ENCODE peak calls at places on chromosomes 6 and 20, in ten cellular contexts. A, G, D, P, F, S, N, W, H and Q are unnamed samples.
A peak's percentile ranks its signal among the peaks of the same experiment; 100 is the strongest.

GRCh38 chr6:122789078-122789861 is at the start of gene SMPDL3A:
- DNase-seq in H (peak; percentile 70), G (peak; percentile 81), D (peak; percentile 75), W (peak; percentile 88), F (peak; percentile 41), A (peak; percentile 96), S (peak; percentile 91), N (no peak), P (peak; percentile 82), Q (peak; percentile 74)

GRCh38 chr6:46419576-46420002 is 71.7 kb downstream of the RCAN2 start:
- DNase-seq in G (peak; percentile 38), P (peak; percentile 30), A (peak; percentile 85), W (peak; percentile 84), N (no peak), H (peak; percentile 32), D (no peak), S (no peak), F (peak; percentile 39), Q (no peak)

GRCh38 chr20:17878069-17878911 is 90.3 kb downstream of the SNX5 start:
- DNase-seq in N (no peak), A (no peak), D (no peak), P (no peak), G (no peak), H (no peak), S (no peak), W (no peak), F (no peak), Q (no peak)

GRCh38 chr6:139395891-139396299 is 21.4 kb upstream of the CITED2 start:
- DNase-seq in G (peak; percentile 36), D (no peak), P (no peak), H (no peak), W (no peak), F (no peak), S (no peak), A (no peak), N (no peak), Q (no peak)

GRCh38 chr20:56515657-56516381 is 8.7 kb upstream of the FAM209A start:
- DNase-seq in F (no peak), H (no peak), S (no peak), A (peak; percentile 37), G (no peak), W (peak; percentile 14), N (no peak), D (no peak), P (no peak), Q (no peak)

GRCh38 chr20:60968853-60969720 is 283.0 kb upstream of the CDH4 start:
- DNase-seq in N (no peak), A (no peak), P (no peak), H (no peak), F (no peak), S (no peak), G (no peak), D (no peak), W (no peak), Q (no peak)

GRCh38 chr20:51711426-51711825 is 56.8 kb downstream of the ATP9A start:
- DNase-seq in G (no peak), A (no peak), H (no peak), F (no peak), N (no peak), P (no peak), W (no peak), S (no peak), D (no peak), Q (no peak)

GRCh38 chr20:56781108-56781739 is 152.1 kb downstream of the TFAP2C start:
- DNase-seq in W (peak; percentile 17), A (peak; percentile 77), S (peak; percentile 47), H (no peak), N (no peak), F (no peak), P (no peak), G (no peak), D (no peak), Q (no peak)

GRCh38 chr20:23082846-23083552 is 3.1 kb downstream of the CD93 start:
- DNase-seq in H (no peak), G (peak; percentile 40), F (no peak), P (peak; percentile 65), N (no peak), D (no peak), W (no peak), A (no peak), S (no peak), Q (no peak)

GRCh38 chr6:66508433-66508832 is 801.4 kb upstream of the EYS start:
- DNase-seq in G (no peak), N (no peak), A (peak; percentile 68), H (no peak), P (no peak), D (no peak), S (no peak), F (no peak), W (no peak), Q (peak; percentile 70)

GRCh38 chr6:135411339-135411738 is 86.2 kb downstream of the AHI1 start:
- DNase-seq in A (no peak), F (no peak), S (no peak), N (no peak), H (no peak), P (no peak), W (no peak), G (no peak), D (no peak), Q (no peak)

GRCh38 chr20:51563597-51564332 is 21.2 kb upstream of the NFATC2 start:
- DNase-seq in F (peak; percentile 35), D (peak; percentile 42), P (peak; percentile 21), G (peak; percentile 73), H (no peak), N (no peak), W (peak; percentile 87), A (peak; percentile 88), S (peak; percentile 76), Q (peak; percentile 51)

GRCh38 chr20:51188941-51189340 is 166.0 kb upstream of the KCNG1 start:
- DNase-seq in P (no peak), H (no peak), F (no peak), W (no peak), D (no peak), N (no peak), S (no peak), G (no peak), A (no peak), Q (no peak)

GRCh38 chr20:37353285-37353849 is 7.4 kb downstream of the SRC start:
- DNase-seq in H (no peak), G (no peak), S (no peak), N (no peak), P (no peak), A (no peak), W (no peak), D (peak; percentile 21), F (no peak), Q (no peak)

GRCh38 chr6:19662911-19663310 is 174.3 kb upstream of the ID4 start:
- DNase-seq in H (no peak), G (no peak), N (no peak), D (no peak), S (no peak), P (no peak), A (no peak), W (no peak), F (no peak), Q (no peak)

GRCh38 chr6:149236584-149236983 is 80.9 kb upstream of the TAB2 start:
- DNase-seq in N (no peak), A (peak; percentile 57), P (peak; percentile 7), W (peak; percentile 84), S (no peak), G (no peak), H (no peak), F (no peak), D (no peak), Q (no peak)

GRCh38 chr6:135521431-135521830 is 23.9 kb upstream of the AHI1 start:
- DNase-seq in F (no peak), H (no peak), P (no peak), G (no peak), N (no peak), S (no peak), D (no peak), A (no peak), W (no peak), Q (no peak)

GRCh38 chr6:125598422-125598821 is 151.0 kb upstream of the HEY2 start:
- DNase-seq in A (peak; percentile 69), N (no peak), H (no peak), F (no peak), S (no peak), W (peak; percentile 88), G (no peak), P (peak; percentile 99), D (peak; percentile 36), Q (no peak)

GRCh38 chr6:34953084-34954025 is 64.3 kb downstream of the ANKS1A start:
- DNase-seq in A (peak; percentile 68), D (peak; percentile 33), P (peak; percentile 44), H (no peak), S (no peak), W (peak; percentile 35), G (no peak), N (no peak), F (no peak), Q (no peak)

GRCh38 chr6:100479180-100480035 is 14.7 kb upstream of the SIM1 start:
- DNase-seq in P (no peak), G (no peak), D (no peak), W (peak; percentile 72), F (no peak), A (peak; percentile 65), H (no peak), N (no peak), S (no peak), Q (no peak)

GRCh38 chr6:37242042-37242428 is 15.5 kb upstream of the TBC1D22B start:
- DNase-seq in W (no peak), F (no peak), A (no peak), S (no peak), H (no peak), G (no peak), D (no peak), P (no peak), N (no peak), Q (no peak)